ENCODE peak calls at places on chromosome 2, in six cellular contexts. C is hepatocyte, J is cardiac fibroblast, S is breast epithelium, D is cardiac muscle cell, P is fibroblast of lung. E is an unnamed sample.

GRCh38 chr2:222499226-222499625 is 74.9 kb downstream of the SGPP2 start:
- DNase-seq in P (no peak), J (no peak), D (no peak), S (no peak), C (no peak), E (no peak)

GRCh38 chr2:31956299-31956698 is 54.5 kb downstream of the MEMO1 start:
- DNase-seq in S (no peak), P (no peak), J (no peak), C (no peak), D (no peak), E (no peak)

GRCh38 chr2:10041711-10042110 is 1.6 kb upstream of the KLF11 start:
- DNase-seq in D (no peak), P (no peak), S (no peak), J (no peak), C (no peak), E (no peak)

GRCh38 chr2:34308140-34308539 is 709.0 kb upstream of the FAM98A start:
- DNase-seq in J (no peak), P (no peak), C (no peak), D (no peak), S (no peak), E (no peak)

GRCh38 chr2:46268196-46268595 is 29.0 kb upstream of the EPAS1 start:
- DNase-seq in S (no peak), C (no peak), P (peak), D (no peak), J (peak), E (peak)

GRCh38 chr2:28366496-28367282 is 26.0 kb upstream of the FOSL2 start:
- DNase-seq in C (peak), D (peak), S (no peak), J (peak), P (peak), E (peak)

GRCh38 chr2:237483018-237483731 is 3.9 kb upstream of the MLPH start:
- DNase-seq in P (peak), D (no peak), J (peak), S (no peak), C (peak), E (peak)

GRCh38 chr2:212854766-212855165 is 296.6 kb downstream of the IKZF2 start:
- DNase-seq in S (no peak), P (no peak), J (no peak), D (no peak), C (no peak), E (no peak)

GRCh38 chr2:46985512-46985911 is 69.9 kb upstream of the MCFD2 start:
- DNase-seq in D (no peak), P (no peak), J (no peak), S (no peak), C (no peak), E (no peak)

GRCh38 chr2:98875081-98875728 is 60.8 kb downstream of the CRACDL start:
- DNase-seq in D (no peak), J (no peak), C (no peak), S (no peak), P (no peak), E (no peak)

GRCh38 chr2:8544786-8545631 is 136.8 kb upstream of the ID2 start:
- DNase-seq in S (no peak), D (no peak), J (peak), C (peak), P (peak), E (peak)

GRCh38 chr2:124805060-124805459 is 780.0 kb downstream of the CNTNAP5 start:
- DNase-seq in C (no peak), S (no peak), J (no peak), P (no peak), D (no peak), E (no peak)

GRCh38 chr2:108418416-108418815 is 30.6 kb upstream of the GCC2 start:
- DNase-seq in D (no peak), P (no peak), S (no peak), C (no peak), J (no peak), E (no peak)

GRCh38 chr2:239054921-239055320 is 207.0 kb downstream of the TWIST2 start:
- DNase-seq in J (no peak), P (no peak), D (no peak), S (no peak), C (no peak), E (no peak)

GRCh38 chr2:25856377-25856776 is 21.9 kb downstream of the ASXL2 start:
- DNase-seq in S (no peak), P (no peak), D (no peak), C (no peak), J (no peak), E (no peak)

GRCh38 chr2:54859997-54860701 is 136.7 kb downstream of the EML6 start:
- DNase-seq in C (peak), J (peak), D (no peak), P (peak), S (no peak), E (peak)

GRCh38 chr2:241673797-241674725 is 12.6 kb downstream of the DTYMK start:
- DNase-seq in D (no peak), C (no peak), J (peak), S (no peak), P (no peak), E (no peak)

GRCh38 chr2:625415-626135 is 51.6 kb downstream of the TMEM18 start:
- DNase-seq in C (no peak), J (no peak), D (no peak), S (no peak), P (no peak), E (no peak)

GRCh38 chr2:85611217-85611704 is 605 bp downstream of the C2orf68 start:
- DNase-seq in S (no peak), P (no peak), C (no peak), D (no peak), J (no peak), E (no peak)

GRCh38 chr2:50564781-50565180 is 467.2 kb downstream of the NRXN1 start:
- DNase-seq in J (no peak), C (no peak), P (no peak), D (no peak), S (no peak), E (no peak)

GRCh38 chr2:59301466-59302402 is 1060.6 kb upstream of the FANCL start:
- DNase-seq in C (peak), S (no peak), D (peak), J (peak), P (peak), E (peak)

GRCh38 chr2:180555391-180555965 is 424.9 kb upstream of the UBE2E3 start:
- DNase-seq in C (no peak), J (no peak), D (no peak), S (no peak), P (no peak), E (no peak)

GRCh38 chr2:180559038-180559437 is 421.4 kb upstream of the UBE2E3 start:
- DNase-seq in D (no peak), J (no peak), P (no peak), S (no peak), C (no peak), E (no peak)

GRCh38 chr2:180554330-180554729 is 426.1 kb upstream of the UBE2E3 start:
- DNase-seq in P (peak), D (no peak), S (no peak), J (no peak), C (no peak), E (peak)

DNA sequence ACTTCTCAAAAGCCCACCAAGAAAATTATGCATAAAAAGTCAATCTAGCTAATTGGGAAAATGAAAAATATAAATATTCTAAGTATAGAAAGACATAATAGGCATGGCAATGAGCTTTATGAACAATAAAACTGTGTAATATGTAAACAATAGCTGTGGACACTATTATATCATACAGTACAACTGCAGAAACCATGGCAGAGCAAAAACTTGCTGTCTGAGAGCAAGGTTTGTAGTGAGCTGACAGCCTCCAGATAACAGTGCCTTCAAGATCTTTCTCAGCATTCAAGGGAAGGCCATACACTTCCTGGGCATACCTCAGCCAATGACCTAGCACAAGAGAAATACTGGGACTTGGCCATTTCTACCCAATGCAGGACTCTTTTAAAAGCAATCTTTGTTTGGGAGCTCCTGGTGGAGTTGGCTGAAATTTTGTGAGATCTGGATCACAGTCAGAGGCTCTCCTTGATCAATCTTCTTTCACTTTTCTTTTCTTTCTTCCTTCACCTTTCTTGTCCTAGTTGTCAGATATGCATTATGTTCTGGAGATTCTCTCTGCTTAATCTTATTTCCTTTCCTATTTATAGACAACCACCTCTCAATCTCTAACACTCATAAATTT is 427.2 kb upstream of the UBE2E3 start:
- DNase-seq in D (peak), P (no peak), S (no peak), J (peak), C (no peak), E (peak)
- H3K4me3 ChIP-seq in D (no peak), P (no peak), S (no peak), J (no peak), C (no peak), E (no peak)

DNA sequence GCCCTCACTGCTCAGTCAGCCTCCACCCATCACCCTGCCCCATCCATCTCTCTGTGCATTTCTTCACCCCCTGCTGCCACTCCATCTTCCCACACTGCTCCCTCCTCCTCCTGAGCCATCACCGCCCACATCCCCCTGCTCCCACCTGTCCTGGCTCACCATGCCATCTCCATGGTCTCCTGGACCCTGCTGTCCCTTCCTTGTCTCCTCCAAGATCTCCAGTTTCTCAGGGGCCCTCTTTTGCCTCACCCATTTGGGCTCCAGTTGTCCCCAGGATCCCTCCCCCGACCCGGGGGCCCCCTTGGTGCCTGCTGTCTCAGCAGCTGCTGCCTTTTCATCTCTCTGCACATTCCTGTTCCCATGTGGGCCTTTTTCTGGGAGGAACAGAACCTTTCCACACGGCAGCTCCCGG is 10.6 kb downstream of the SPEG start:
- DNase-seq in D (no peak), S (no peak), J (no peak), P (no peak), C (no peak), E (no peak)
- H3K4me3 ChIP-seq in D (no peak), S (peak), J (no peak), P (no peak), C (no peak), E (no peak)

GRCh38 chr2:176085861-176086771 is 2.4 kb upstream of the EVX2 start:
- DNase-seq in J (peak), P (peak), C (peak), S (no peak), D (peak), E (peak)

GRCh38 chr2:176082885-176083731 is 654 bp downstream of the EVX2 start:
- DNase-seq in S (no peak), C (no peak), J (no peak), D (peak), P (no peak), E (no peak)

GRCh38 chr2:176084629-176085119 is 912 bp upstream of the EVX2 start:
- DNase-seq in D (no peak), J (no peak), C (no peak), P (no peak), S (no peak), E (no peak)

GRCh38 chr2:176083796-176084261 is at the start of gene EVX2:
- DNase-seq in D (no peak), J (no peak), P (no peak), C (no peak), S (no peak), E (no peak)

DNA sequence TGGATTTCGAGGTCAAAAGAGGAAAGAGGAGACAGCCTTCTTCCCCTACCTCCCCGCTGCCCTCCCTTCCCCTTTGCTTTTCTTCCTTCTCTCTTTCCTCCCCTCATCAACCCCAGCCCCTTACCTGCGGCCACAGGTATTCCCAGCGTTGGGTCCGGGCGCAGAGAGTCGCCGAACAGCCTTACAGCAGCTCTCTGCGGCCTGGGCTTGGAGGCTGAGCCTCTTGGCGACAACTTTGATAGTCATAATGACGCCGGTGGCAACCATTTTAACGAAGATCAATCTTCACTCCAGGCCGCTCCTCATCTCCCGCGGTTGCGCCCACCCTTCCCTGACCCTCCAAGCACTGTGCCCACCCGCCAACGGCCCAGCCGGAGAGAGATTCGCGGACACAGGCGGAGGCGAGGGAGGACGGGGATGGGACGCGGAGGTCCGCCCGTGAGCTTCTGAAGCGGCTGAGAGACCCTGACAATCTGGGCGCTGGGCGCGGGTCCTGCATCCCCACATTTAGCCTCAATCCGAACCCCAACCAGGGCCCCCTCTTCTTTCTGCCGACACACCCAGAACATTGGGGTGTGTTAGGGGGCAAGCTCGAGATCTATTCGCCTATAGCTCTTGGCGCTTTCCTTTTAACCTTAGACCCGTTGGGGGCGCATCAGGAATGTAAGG is 1.5 kb upstream of the EVX2 start:
- DNase-seq in C (no peak), P (no peak), S (no peak), J (no peak), D (no peak), E (no peak)
- H3K4me3 ChIP-seq in C (peak), P (no peak), S (no peak), J (no peak), D (peak), E (no peak)

DNA sequence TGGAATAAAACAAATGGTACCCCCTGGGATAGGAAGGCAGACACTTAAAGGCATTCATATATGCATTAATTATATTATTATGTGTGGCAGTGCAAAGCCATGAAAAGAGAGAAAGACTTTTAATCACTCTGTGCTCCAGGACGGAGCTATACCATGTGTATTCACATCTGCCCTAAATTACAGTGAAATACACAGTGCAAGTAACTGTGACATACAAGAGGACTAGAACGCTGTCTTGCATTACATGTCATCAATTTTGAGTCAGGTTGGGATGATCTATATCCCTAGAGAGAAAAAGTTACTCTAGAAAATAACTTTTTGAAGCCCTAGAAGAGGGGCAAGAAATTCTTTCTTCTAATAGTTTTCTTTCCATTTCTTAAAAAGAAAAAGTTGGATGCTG is 236.0 kb downstream of the GULP1 start:
- DNase-seq in D (no peak), S (no peak), J (no peak), P (peak), C (no peak), E (no peak)
- H3K4me3 ChIP-seq in D (no peak), S (no peak), J (no peak), P (peak), C (no peak), E (no peak)

GRCh38 chr2:37667704-37668103 is 3.7 kb downstream of the CDC42EP3 start:
- DNase-seq in P (no peak), J (no peak), C (no peak), S (no peak), D (no peak), E (no peak)

GRCh38 chr2:37665038-37665437 is 6.4 kb downstream of the CDC42EP3 start:
- DNase-seq in C (no peak), P (no peak), S (no peak), D (no peak), J (no peak), E (no peak)

GRCh38 chr2:37665622-37666362 is 5.7 kb downstream of the CDC42EP3 start:
- DNase-seq in D (no peak), P (no peak), S (no peak), J (no peak), C (no peak), E (no peak)

GRCh38 chr2:37664190-37664751 is 7.2 kb downstream of the CDC42EP3 start:
- DNase-seq in C (no peak), P (no peak), D (no peak), J (no peak), S (no peak), E (no peak)

DNA sequence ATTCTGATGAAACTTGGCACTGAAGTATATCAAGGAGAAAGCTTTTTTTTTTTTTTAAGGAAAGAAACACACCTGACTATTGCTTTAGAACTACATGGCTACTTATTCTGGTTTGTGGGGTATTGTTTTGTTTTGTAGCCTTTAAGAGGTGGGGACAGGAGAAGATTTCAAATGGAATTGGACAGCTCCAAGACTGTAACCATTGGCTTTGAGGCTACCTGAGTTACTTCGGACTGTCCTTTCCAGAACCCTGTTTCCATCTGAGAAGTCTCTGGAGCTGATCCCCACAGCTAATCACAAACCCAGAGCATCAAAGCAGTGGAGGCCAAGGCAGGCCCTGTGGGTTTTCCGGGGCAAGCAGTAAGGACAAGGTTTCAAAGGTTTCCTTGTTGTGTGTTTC is 4.7 kb downstream of the CDC42EP3 start:
- DNase-seq in D (no peak), P (no peak), C (no peak), J (no peak), S (no peak), E (no peak)
- H3K4me3 ChIP-seq in D (no peak), P (peak), C (no peak), J (no peak), S (peak), E (no peak)

E was measured in fibroblast of pulmonary artery.